ENCODE peak calls at places on chromosomes 2 and 18, in six cellular contexts. W, O, K, Q, V and N are unnamed samples.

GRCh38 chr2:56379066-56379465 is 195.3 kb downstream of the CCDC85A start:
- DNase-seq in V (no peak), Q (no peak), W (no peak), O (no peak), K (no peak), N (no peak)

GRCh38 chr2:232006282-232006681 is 44.8 kb downstream of the DIS3L2 start:
- DNase-seq in Q (no peak), K (no peak), V (no peak), W (no peak), O (no peak), N (no peak)

GRCh38 chr2:23320058-23320457 is 64.9 kb upstream of the KLHL29 start:
- DNase-seq in V (no peak), O (no peak), W (no peak), K (no peak), Q (no peak), N (peak)

GRCh38 chr2:191835539-191836350 is 11.1 kb downstream of the CAVIN2 start:
- DNase-seq in K (no peak), Q (no peak), V (no peak), W (no peak), O (no peak), N (peak)

GRCh38 chr2:23708771-23709170 is 218.2 kb downstream of the ATAD2B start:
- DNase-seq in K (no peak), O (no peak), Q (no peak), W (no peak), V (no peak), N (no peak)

GRCh38 chr2:46781468-46782189 is 134.0 kb downstream of the MCFD2 start:
- DNase-seq in K (no peak), W (no peak), V (no peak), Q (no peak), O (no peak), N (peak)

GRCh38 chr18:77479047-77479446 is 229.4 kb downstream of the GALR1 start:
- DNase-seq in K (no peak), O (no peak), Q (no peak), V (no peak), W (no peak), N (no peak)

GRCh38 chr2:20682166-20682565 is 15.2 kb downstream of the GDF7 start:
- DNase-seq in K (no peak), O (peak), Q (no peak), V (no peak), W (no peak), N (peak)

GRCh38 chr2:135005753-135006152 is 41.5 kb downstream of the MAP3K19 start:
- DNase-seq in O (no peak), W (no peak), V (no peak), K (no peak), Q (no peak), N (no peak)

GRCh38 chr2:1582891-1583341 is 161.4 kb downstream of the PXDN start:
- DNase-seq in V (no peak), O (no peak), W (no peak), Q (no peak), K (no peak), N (no peak)

GRCh38 chr2:199850718-199851498 is at the start of gene FTCDNL1:
- DNase-seq in W (peak), O (peak), K (peak), Q (peak), V (no peak), N (peak)

GRCh38 chr2:28664120-28664842 is 87.3 kb upstream of the PPP1CB start:
- DNase-seq in K (peak), Q (no peak), V (no peak), W (no peak), O (peak), N (peak)

GRCh38 chr2:152415811-152416210 is 80.8 kb downstream of the FMNL2 start:
- DNase-seq in Q (no peak), K (no peak), V (no peak), W (no peak), O (no peak), N (no peak)